ENCODE peak calls at places on chromosomes 2 and 18, in ten cellular contexts. K is upper lobe of left lung, P is WTC11, N is GM12891, Y is breast epithelium, R is AG10803, W is HFFc6, A is SK-N-MC, X is AG08395, G is astrocyte of the spinal cord. C is an unnamed sample.

GRCh38 chr2:197359859-197360258 is 49.3 kb upstream of the ANKRD44 start:
- DNase-seq in R (no peak), W (no peak), N (no peak), K (no peak), X (no peak), Y (no peak), P (peak; percentile 35), G (no peak), A (no peak), C (no peak)

GRCh38 chr2:128591022-128591840 is 272.6 kb upstream of the HS6ST1 start:
- DNase-seq in A (no peak), P (no peak), R (no peak), Y (no peak), W (no peak), K (no peak), X (no peak), N (no peak), G (no peak), C (no peak)

GRCh38 chr18:22432672-22433137 is 15.0 kb upstream of the CTAGE1 start:
- DNase-seq in R (peak; percentile 86), N (no peak), W (peak; percentile 90), K (no peak), X (peak; percentile 84), P (no peak), G (peak; percentile 87), Y (no peak), A (no peak), C (no peak)

GRCh38 chr2:109619131-109619615 is 5.0 kb downstream of the SOWAHC start:
- DNase-seq in A (no peak), W (no peak), R (no peak), X (no peak), P (no peak), K (no peak), G (no peak), Y (no peak), N (no peak), C (no peak)

GRCh38 chr18:22106536-22107292 is 62.7 kb upstream of the GATA6 start:
- DNase-seq in G (peak; percentile 3), K (no peak), X (no peak), W (no peak), N (no peak), R (no peak), Y (no peak), P (no peak), A (no peak), C (no peak)

GRCh38 chr2:104434363-104434792 is 419.5 kb upstream of the POU3F3 start:
- DNase-seq in K (no peak), X (no peak), R (no peak), P (peak; percentile 53), G (peak; percentile 11), Y (no peak), A (no peak), W (no peak), N (peak; percentile 12), C (no peak)

GRCh38 chr2:241566468-241566867 is 7.9 kb downstream of the BOK start:
- DNase-seq in R (no peak), X (no peak), A (no peak), W (no peak), G (no peak), K (no peak), P (no peak), N (no peak), Y (no peak), C (no peak)

GRCh38 chr2:26344581-26345283 is 1.2 kb upstream of the SELENOI start:
- DNase-seq in K (no peak), R (no peak), P (peak; percentile 36), G (peak; percentile 41), W (no peak), Y (no peak), X (no peak), N (no peak), A (no peak), C (no peak)

GRCh38 chr18:9684901-9685738 is 23.0 kb upstream of the RAB31 start:
- DNase-seq in Y (no peak), X (peak; percentile 63), N (no peak), W (peak; percentile 5), G (peak; percentile 64), A (no peak), R (peak; percentile 91), K (no peak), P (no peak), C (no peak)

GRCh38 chr2:73253901-73254300 is 19.8 kb downstream of the CCT7 start:
- DNase-seq in A (no peak), X (no peak), Y (no peak), K (no peak), N (no peak), P (no peak), W (no peak), R (no peak), G (no peak), C (no peak)

GRCh38 chr18:50715919-50716318 is 103.9 kb downstream of the MRO start:
- DNase-seq in P (no peak), N (no peak), W (no peak), Y (no peak), R (no peak), K (no peak), X (no peak), A (no peak), G (no peak), C (no peak)

GRCh38 chr2:170031288-170031687 is 146.7 kb upstream of the MYO3B start:
- DNase-seq in K (no peak), Y (no peak), N (no peak), G (no peak), W (no peak), P (no peak), X (no peak), R (no peak), A (no peak), C (no peak)

GRCh38 chr2:156340818-156341481 is 8.4 kb upstream of the NR4A2 start:
- DNase-seq in G (no peak), X (no peak), A (no peak), W (no peak), K (no peak), Y (no peak), P (no peak), R (peak; percentile 44), N (no peak), C (no peak)

GRCh38 chr2:120934221-120934639 is 198.6 kb downstream of the GLI2 start:
- DNase-seq in R (no peak), G (no peak), K (no peak), W (no peak), Y (no peak), P (no peak), N (no peak), X (no peak), A (no peak), C (no peak)

GRCh38 chr2:69449906-69450305 is 12.7 kb upstream of the NFU1 start:
- DNase-seq in A (no peak), R (no peak), K (no peak), G (peak; percentile 19), W (peak; percentile 48), Y (no peak), P (no peak), N (no peak), X (no peak), C (no peak)

GRCh38 chr18:76467371-76468190 is 27.5 kb downstream of the ZNF516 start:
- DNase-seq in X (peak; percentile 76), R (no peak), N (no peak), G (no peak), A (no peak), P (no peak), W (no peak), K (peak; percentile 55), Y (no peak), C (no peak)

GRCh38 chr18:28086530-28087172 is 90.3 kb downstream of the CDH2 start:
- DNase-seq in G (peak; percentile 76), P (no peak), R (peak; percentile 71), W (no peak), N (no peak), K (no peak), X (peak; percentile 47), A (no peak), Y (no peak), C (peak; percentile 8)

GRCh38 chr2:106869512-106870276 is 16.3 kb downstream of the ST6GAL2 start:
- DNase-seq in N (no peak), A (no peak), P (peak; percentile 24), Y (no peak), X (no peak), R (no peak), K (no peak), W (no peak), G (no peak), C (no peak)

GRCh38 chr2:119242276-119243119 is 18.9 kb downstream of the STEAP3 start:
- DNase-seq in G (no peak), R (no peak), X (no peak), K (no peak), N (no peak), A (no peak), W (no peak), Y (no peak), P (no peak), C (no peak)

GRCh38 chr2:37612382-37612781 is 59.1 kb downstream of the CDC42EP3 start:
- DNase-seq in N (no peak), X (no peak), W (no peak), R (peak; percentile 34), K (no peak), Y (no peak), P (no peak), A (no peak), G (no peak), C (no peak)

GRCh38 chr2:71327916-71328315 is 3.7 kb upstream of the ZNF638 start:
- DNase-seq in K (no peak), A (no peak), X (no peak), N (no peak), R (no peak), G (no peak), Y (no peak), W (no peak), P (peak; percentile 23), C (no peak)

GRCh38 chr18:63552581-63552980 is 10.4 kb downstream of the SERPINB12 start:
- DNase-seq in P (no peak), Y (no peak), N (no peak), A (no peak), R (no peak), G (no peak), W (no peak), K (no peak), X (no peak), C (no peak)

GRCh38 chr2:11168488-11168887 is 13.2 kb downstream of the SLC66A3 start:
- DNase-seq in R (no peak), N (no peak), A (no peak), X (no peak), W (no peak), P (no peak), G (no peak), Y (no peak), K (no peak), C (no peak)

GRCh38 chr18:26649193-26649543 is 100.8 kb upstream of the KCTD1 start:
- DNase-seq in G (no peak), K (no peak), P (no peak), N (no peak), Y (no peak), A (no peak), X (no peak), W (no peak), R (no peak), C (no peak)

GRCh38 chr2:216827073-216827725 is 32.7 kb downstream of the TNP1 start:
- DNase-seq in X (peak; percentile 11), P (no peak), Y (no peak), K (no peak), R (peak; percentile 10), N (no peak), G (no peak), W (peak; percentile 1), A (no peak), C (no peak)

GRCh38 chr2:226963528-226963927 is 127.7 kb downstream of the RHBDD1 start:
- DNase-seq in Y (no peak), K (no peak), R (peak; percentile 83), P (no peak), N (no peak), W (peak; percentile 75), G (peak; percentile 84), A (no peak), X (peak; percentile 66), C (no peak)

GRCh38 chr2:172985139-172985874 is 90.3 kb upstream of the MAP3K20 start:
- DNase-seq in R (no peak), A (no peak), N (no peak), G (peak; percentile 25), P (no peak), K (peak; percentile 8), X (peak; percentile 54), W (peak; percentile 54), Y (peak; percentile 60), C (no peak)

GRCh38 chr2:190974629-190975361 is 39.2 kb downstream of the STAT1 start:
- DNase-seq in X (no peak), K (no peak), P (no peak), W (no peak), N (no peak), R (no peak), Y (no peak), G (no peak), A (no peak), C (no peak)

C was measured in frontal cortex.